ENCODE peak calls at places on chromosome 7, in four cellular contexts. One of them, this sample, is unnamed.

GRCh38 chr7:91168766-91169518 is 95.3 kb upstream of the FZD1 start:
- DNase-seq in esophagus muscularis mucosa: no peak
- DNase-seq in uterus: no peak
- DNase-seq in transverse colon: no peak
- DNase-seq in this sample: no peak

GRCh38 chr7:158924956-158925355 is 68.6 kb downstream of the DYNC2I1 start:
- DNase-seq in transverse colon: no peak
- DNase-seq in uterus: no peak
- DNase-seq in esophagus muscularis mucosa: no peak
- DNase-seq in this sample: no peak

GRCh38 chr7:94580601-94581000 is 71.0 kb downstream of the CASD1 start:
- DNase-seq in uterus: no peak
- DNase-seq in esophagus muscularis mucosa: no peak
- DNase-seq in transverse colon: no peak
- DNase-seq in this sample: no peak

GRCh38 chr7:106060394-106060920 is 51.7 kb downstream of the SYPL1 start:
- DNase-seq in esophagus muscularis mucosa: no peak
- DNase-seq in uterus: no peak
- DNase-seq in transverse colon: no peak
- DNase-seq in this sample: no peak

GRCh38 chr7:521221-522070 is 1.8 kb upstream of the PDGFA start:
- DNase-seq in esophagus muscularis mucosa: no peak
- DNase-seq in transverse colon: peak
- DNase-seq in uterus: peak
- DNase-seq in this sample: no peak

GRCh38 chr7:99642099-99642498 is 25.4 kb downstream of the ZSCAN25 start:
- DNase-seq in esophagus muscularis mucosa: peak
- DNase-seq in transverse colon: no peak
- DNase-seq in uterus: no peak
- DNase-seq in this sample: no peak

GRCh38 chr7:21103426-21104123 is 316.9 kb upstream of the SP8 start:
- DNase-seq in transverse colon: peak
- DNase-seq in esophagus muscularis mucosa: no peak
- DNase-seq in uterus: no peak
- DNase-seq in this sample: no peak

GRCh38 chr7:157528785-157529341 is 192.1 kb downstream of the DNAJB6 start:
- DNase-seq in transverse colon: no peak
- DNase-seq in esophagus muscularis mucosa: no peak
- DNase-seq in uterus: no peak
- DNase-seq in this sample: no peak

GRCh38 chr7:23333671-23334246 is 34.6 kb downstream of the MALSU1 start:
- DNase-seq in uterus: peak
- DNase-seq in esophagus muscularis mucosa: no peak
- DNase-seq in transverse colon: no peak
- DNase-seq in this sample: no peak

GRCh38 chr7:112080974-112081373 is 125.2 kb downstream of the DOCK4 start:
- DNase-seq in uterus: no peak
- DNase-seq in transverse colon: no peak
- DNase-seq in esophagus muscularis mucosa: no peak
- DNase-seq in this sample: no peak

GRCh38 chr7:55188590-55189446 is 170.0 kb downstream of the EGFR start:
- DNase-seq in uterus: no peak
- DNase-seq in transverse colon: peak
- DNase-seq in esophagus muscularis mucosa: no peak
- DNase-seq in this sample: peak

GRCh38 chr7:157497744-157498541 is 161.1 kb downstream of the DNAJB6 start:
- DNase-seq in transverse colon: no peak
- DNase-seq in esophagus muscularis mucosa: no peak
- DNase-seq in uterus: peak
- DNase-seq in this sample: no peak

GRCh38 chr7:91957823-91958222 is 17.2 kb downstream of the AKAP9 start:
- DNase-seq in transverse colon: no peak
- DNase-seq in uterus: no peak
- DNase-seq in esophagus muscularis mucosa: no peak
- DNase-seq in this sample: no peak

GRCh38 chr7:154633641-154634040 is 369.3 kb downstream of the PAXIP1 start:
- DNase-seq in uterus: no peak
- DNase-seq in transverse colon: no peak
- DNase-seq in esophagus muscularis mucosa: no peak
- DNase-seq in this sample: no peak

GRCh38 chr7:15131661-15132060 is 229.1 kb upstream of the DGKB start:
- DNase-seq in esophagus muscularis mucosa: no peak
- DNase-seq in transverse colon: no peak
- DNase-seq in uterus: no peak
- DNase-seq in this sample: no peak

GRCh38 chr7:108838143-108838542 is 268.5 kb downstream of the DNAJB9 start:
- DNase-seq in transverse colon: no peak
- DNase-seq in esophagus muscularis mucosa: no peak
- DNase-seq in uterus: no peak
- DNase-seq in this sample: no peak

GRCh38 chr7:16644624-16644986 is 949 bp downstream of the ANKMY2 start:
- DNase-seq in uterus: peak
- DNase-seq in esophagus muscularis mucosa: no peak
- DNase-seq in transverse colon: peak
- DNase-seq in this sample: peak

GRCh38 chr7:79403451-79403850 is 50.0 kb downstream of the MAGI2 start:
- DNase-seq in uterus: no peak
- DNase-seq in esophagus muscularis mucosa: no peak
- DNase-seq in transverse colon: no peak
- DNase-seq in this sample: no peak

GRCh38 chr7:80902035-80902434 is 16.8 kb downstream of the SEMA3C start:
- DNase-seq in uterus: no peak
- DNase-seq in transverse colon: no peak
- DNase-seq in esophagus muscularis mucosa: no peak
- DNase-seq in this sample: no peak

GRCh38 chr7:4774804-4775280 is 581 bp upstream of the AP5Z1 start:
- DNase-seq in esophagus muscularis mucosa: no peak
- DNase-seq in uterus: no peak
- DNase-seq in transverse colon: no peak
- DNase-seq in this sample: no peak

GRCh38 chr7:43585521-43585920 is 2.6 kb downstream of the STK17A start:
- DNase-seq in uterus: no peak
- DNase-seq in esophagus muscularis mucosa: no peak
- DNase-seq in transverse colon: no peak
- DNase-seq in this sample: no peak

GRCh38 chr7:43582503-43583423 is at the start of gene STK17A:
- DNase-seq in esophagus muscularis mucosa: peak
- DNase-seq in uterus: peak
- DNase-seq in transverse colon: peak
- DNase-seq in this sample: peak

GRCh38 chr7:43586251-43586900 is 3.5 kb downstream of the STK17A start:
- DNase-seq in uterus: no peak
- DNase-seq in transverse colon: no peak
- DNase-seq in esophagus muscularis mucosa: no peak
- DNase-seq in this sample: no peak

GRCh38 chr7:43584200-43584586 is 1.3 kb downstream of the STK17A start:
- DNase-seq in transverse colon: peak
- DNase-seq in esophagus muscularis mucosa: no peak
- DNase-seq in uterus: no peak
- DNase-seq in this sample: no peak

DNA sequence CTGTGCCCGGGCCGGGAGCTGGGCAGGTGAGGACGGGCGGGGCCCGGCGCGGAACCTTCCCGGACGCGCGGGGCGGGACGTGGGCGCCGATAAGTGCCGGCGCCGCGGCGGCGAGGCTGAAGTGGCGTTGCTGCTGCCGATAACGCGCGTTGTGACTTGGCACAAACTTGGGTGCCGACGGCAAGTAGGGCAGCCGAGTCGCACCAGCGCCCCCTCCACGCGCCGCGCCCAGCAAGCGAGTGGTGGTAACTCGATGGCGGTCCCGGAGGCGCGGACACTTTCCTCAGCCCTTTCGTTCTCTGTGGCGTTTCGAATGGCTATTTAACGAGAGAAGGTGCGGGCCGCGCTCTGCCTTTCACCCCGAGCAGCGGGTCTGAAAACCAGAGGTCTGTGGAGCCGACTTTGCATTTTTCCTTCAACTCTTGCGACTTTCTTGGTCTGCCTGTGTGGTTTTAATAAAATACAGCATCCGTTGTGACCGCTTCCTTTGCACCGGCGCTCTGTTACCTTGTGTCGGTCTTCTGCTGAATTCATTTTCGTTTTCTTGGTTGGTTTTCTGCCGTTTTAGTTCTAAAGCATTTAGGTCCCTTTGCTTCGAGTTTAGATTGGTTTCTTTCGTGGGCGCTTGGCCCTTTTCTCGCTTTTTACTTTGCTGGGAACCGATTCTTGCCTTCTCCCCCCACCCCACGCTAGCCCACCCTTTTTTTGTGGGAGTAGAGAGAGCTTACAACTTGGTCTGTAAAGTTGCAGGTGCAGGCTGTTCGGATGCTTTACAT is 704 bp downstream of the STK17A start:
- DNase-seq in uterus: peak
- DNase-seq in transverse colon: peak
- DNase-seq in esophagus muscularis mucosa: no peak
- DNase-seq in this sample: no peak
- TF ChIP-seq POLR2A in uterus: no peak
- TF ChIP-seq POLR2A in transverse colon: no peak
- TF ChIP-seq POLR2A in esophagus muscularis mucosa: no peak
- TF ChIP-seq POLR2A in this sample: no peak

GRCh38 chr7:7970113-7970619 is 1.6 kb downstream of the GLCCI1 start:
- DNase-seq in transverse colon: no peak
- DNase-seq in esophagus muscularis mucosa: no peak
- DNase-seq in uterus: no peak
- DNase-seq in this sample: no peak
- H3K27ac ChIP-seq in transverse colon: peak
- H3K27ac ChIP-seq in esophagus muscularis mucosa: peak
- H3K27ac ChIP-seq in uterus: peak
- H3K27ac ChIP-seq in this sample: peak

GRCh38 chr7:128268233-128268632 is 27.2 kb downstream of the LEP start:
- DNase-seq in esophagus muscularis mucosa: no peak
- DNase-seq in transverse colon: no peak
- DNase-seq in uterus: no peak
- DNase-seq in this sample: no peak

GRCh38 chr7:128265906-128266300 is 24.8 kb downstream of the LEP start:
- DNase-seq in uterus: no peak
- DNase-seq in esophagus muscularis mucosa: no peak
- DNase-seq in transverse colon: no peak
- DNase-seq in this sample: no peak

GRCh38 chr7:128265156-128265905 is 24.3 kb downstream of the LEP start:
- DNase-seq in esophagus muscularis mucosa: no peak
- DNase-seq in uterus: no peak
- DNase-seq in transverse colon: no peak
- DNase-seq in this sample: no peak

GRCh38 chr7:128266891-128267839 is 26.1 kb downstream of the LEP start:
- DNase-seq in uterus: peak
- DNase-seq in esophagus muscularis mucosa: no peak
- DNase-seq in transverse colon: peak
- DNase-seq in this sample: no peak

DNA sequence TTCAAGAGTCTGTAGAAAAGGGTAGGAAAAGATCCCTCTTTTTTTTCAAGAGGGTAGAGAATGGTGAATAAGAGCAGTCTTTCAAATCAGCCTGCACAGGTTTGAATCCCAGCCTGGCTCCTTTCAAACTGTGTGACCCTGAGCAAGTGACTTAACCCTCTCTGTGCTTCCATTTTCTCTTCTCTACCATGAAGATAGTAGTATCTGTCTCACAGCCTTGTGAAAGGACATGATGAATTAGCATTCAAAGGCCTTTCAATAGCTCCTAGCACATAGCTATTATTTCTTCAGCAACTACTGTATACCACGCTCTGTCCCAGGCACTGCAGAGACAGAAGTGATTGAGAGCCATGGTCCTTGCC is 25.4 kb downstream of the LEP start:
- DNase-seq in transverse colon: no peak
- DNase-seq in esophagus muscularis mucosa: no peak
- DNase-seq in uterus: no peak
- DNase-seq in this sample: no peak
- H3K4me3 ChIP-seq in transverse colon: no peak
- H3K4me3 ChIP-seq in esophagus muscularis mucosa: peak
- H3K4me3 ChIP-seq in uterus: no peak
- H3K4me3 ChIP-seq in this sample: no peak

GRCh38 chr7:78326189-78326588 is 527.6 kb downstream of the PHTF2 start:
- DNase-seq in transverse colon: no peak
- DNase-seq in uterus: no peak
- DNase-seq in esophagus muscularis mucosa: no peak
- DNase-seq in this sample: no peak

GRCh38 chr7:78326870-78327269 is 528.3 kb downstream of the PHTF2 start:
- DNase-seq in esophagus muscularis mucosa: no peak
- DNase-seq in uterus: no peak
- DNase-seq in transverse colon: no peak
- DNase-seq in this sample: no peak

GRCh38 chr7:78327718-78328117 is 529.1 kb downstream of the PHTF2 start:
- DNase-seq in transverse colon: no peak
- DNase-seq in uterus: no peak
- DNase-seq in esophagus muscularis mucosa: no peak
- DNase-seq in this sample: no peak

GRCh38 chr7:78317371-78317770 is 518.8 kb downstream of the PHTF2 start:
- DNase-seq in esophagus muscularis mucosa: no peak
- DNase-seq in transverse colon: no peak
- DNase-seq in uterus: no peak
- DNase-seq in this sample: no peak

GRCh38 chr7:78323118-78323517 is 524.5 kb downstream of the PHTF2 start:
- DNase-seq in transverse colon: no peak
- DNase-seq in uterus: no peak
- DNase-seq in esophagus muscularis mucosa: no peak
- DNase-seq in this sample: no peak
- TF ChIP-seq POLR2A in transverse colon: no peak
- TF ChIP-seq POLR2A in uterus: no peak
- TF ChIP-seq POLR2A in esophagus muscularis mucosa: no peak
- TF ChIP-seq POLR2A in this sample: no peak

DNA sequence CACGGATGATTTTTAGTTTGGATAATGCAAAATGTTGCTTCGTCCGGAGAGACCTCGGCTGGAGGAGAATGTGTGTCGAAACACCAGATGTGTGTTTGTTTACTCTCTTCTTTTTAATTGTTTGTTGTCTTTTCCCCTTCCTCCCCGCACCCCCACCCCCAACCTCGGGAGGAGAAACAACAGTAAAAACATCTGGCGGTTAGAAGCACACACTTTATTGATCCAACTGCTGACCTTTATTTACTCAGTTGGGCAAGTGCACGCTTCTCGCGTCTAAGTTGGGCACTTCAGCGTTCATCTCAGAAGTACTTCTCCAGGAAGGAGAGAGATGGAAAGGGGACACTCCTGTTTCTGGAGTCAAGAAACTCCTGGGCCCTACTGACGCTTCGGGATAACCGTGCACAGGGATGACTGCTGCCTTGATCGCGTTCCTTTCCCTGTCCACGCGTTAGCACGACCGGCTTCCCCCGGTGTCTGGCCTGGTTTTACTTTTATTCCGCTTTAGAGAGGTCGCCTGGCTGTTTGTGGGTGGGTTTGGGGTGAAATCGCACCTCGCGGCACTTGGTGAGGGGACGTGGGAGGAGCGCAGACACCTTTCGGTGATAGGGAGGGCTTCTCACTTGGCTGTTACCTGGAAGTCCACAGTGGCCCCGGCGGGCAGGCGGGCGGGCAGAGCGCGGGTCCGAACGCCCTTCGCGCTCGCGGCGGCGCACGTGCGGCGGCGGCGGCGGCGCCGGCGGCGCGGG is 168.3 kb upstream of the PPP1R3A start:
- DNase-seq in uterus: peak
- DNase-seq in esophagus muscularis mucosa: no peak
- DNase-seq in transverse colon: peak
- DNase-seq in this sample: no peak
- H3K27ac ChIP-seq in uterus: peak
- H3K27ac ChIP-seq in esophagus muscularis mucosa: peak
- H3K27ac ChIP-seq in transverse colon: peak
- H3K27ac ChIP-seq in this sample: peak

This sample was measured in vagina.